ENCODE peak calls at places on chromosomes 12 and 14, in eight cellular contexts. D is tibial artery, T is HepG2, U is uterus, J is HL-60, H is AG04450, Z is Caco-2, W is heart right ventricle. S is an unnamed sample.

GRCh38 chr12:65022441-65022840 is 98.7 kb downstream of the WIF1 start:
- DNase-seq in D (no peak), T (peak), U (no peak), J (no peak), H (no peak), Z (peak), W (no peak), S (no peak)

GRCh38 chr14:40989260-40989659 is 617.4 kb upstream of the LRFN5 start:
- DNase-seq in D (no peak), T (no peak), U (no peak), J (no peak), H (no peak), Z (no peak), W (no peak), S (no peak)

GRCh38 chr14:85533821-85534271 is 3.9 kb downstream of the FLRT2 start:
- DNase-seq in D (no peak), T (no peak), U (peak), J (no peak), H (no peak), Z (no peak), W (no peak), S (no peak)

GRCh38 chr12:111163422-111163821 is 205.5 kb downstream of the PHETA1 start:
- DNase-seq in D (no peak), T (no peak), U (no peak), J (no peak), H (no peak), Z (no peak), W (no peak), S (no peak)

GRCh38 chr12:121294151-121294889 is 2.2 kb downstream of the CAMKK2 start:
- DNase-seq in D (no peak), T (no peak), U (no peak), J (no peak), H (no peak), Z (no peak), W (no peak), S (no peak)

GRCh38 chr14:99579077-99579836 is 24.8 kb downstream of the CCDC85C start:
- DNase-seq in D (no peak), T (no peak), U (peak), J (no peak), H (no peak), Z (peak), W (no peak), S (no peak)

GRCh38 chr14:20262642-20263128 is 23.6 kb downstream of the OR11H4 start:
- DNase-seq in D (no peak), T (no peak), U (no peak), J (peak), H (no peak), Z (no peak), W (no peak), S (peak)

GRCh38 chr12:4366090-4366489 is 13.4 kb downstream of the FGF23 start:
- DNase-seq in D (no peak), T (no peak), U (no peak), J (no peak), H (no peak), Z (no peak), W (no peak), S (no peak)

GRCh38 chr12:59927041-59927440 is 331.2 kb downstream of the SLC16A7 start:
- DNase-seq in D (no peak), T (no peak), U (no peak), J (no peak), H (no peak), Z (no peak), W (no peak), S (no peak)

GRCh38 chr12:106648736-106649135 is 65.9 kb downstream of the RFX4 start:
- DNase-seq in D (no peak), T (no peak), U (no peak), J (no peak), H (no peak), Z (no peak), W (no peak), S (no peak)

GRCh38 chr12:57816855-57817151 is 1.7 kb downstream of the AVIL start:
- DNase-seq in D (peak), T (no peak), U (peak), J (peak), H (no peak), Z (no peak), W (peak), S (no peak)

GRCh38 chr12:25018146-25018545 is 69.2 kb upstream of the BCAT1 start:
- DNase-seq in D (no peak), T (no peak), U (no peak), J (no peak), H (no peak), Z (no peak), W (no peak), S (no peak)

GRCh38 chr12:51395283-51396230 is 4.4 kb upstream of the GALNT6 start:
- DNase-seq in D (no peak), T (no peak), U (no peak), J (no peak), H (no peak), Z (peak), W (no peak), S (no peak)

GRCh38 chr12:14619731-14620501 is 52.2 kb upstream of the PLBD1 start:
- DNase-seq in D (no peak), T (no peak), U (no peak), J (no peak), H (no peak), Z (peak), W (no peak), S (no peak)

GRCh38 chr14:50397461-50398196 is 948 bp upstream of the CDKL1 start:
- DNase-seq in D (no peak), T (peak), U (peak), J (peak), H (no peak), Z (no peak), W (no peak), S (no peak)

GRCh38 chr12:25322918-25323773 is 72.4 kb upstream of the KRAS start:
- DNase-seq in D (no peak), T (no peak), U (no peak), J (no peak), H (no peak), Z (no peak), W (no peak), S (no peak)

GRCh38 chr12:89451876-89452275 is 72.7 kb downstream of the GALNT4 start:
- DNase-seq in D (peak), T (no peak), U (peak), J (no peak), H (peak), Z (no peak), W (peak), S (no peak)

GRCh38 chr12:41302979-41303403 is 114.9 kb downstream of the PDZRN4 start:
- DNase-seq in D (no peak), T (no peak), U (no peak), J (no peak), H (no peak), Z (no peak), W (no peak), S (no peak)

GRCh38 chr12:88638956-88639355 is 58.7 kb upstream of the KITLG start:
- DNase-seq in D (no peak), T (no peak), U (no peak), J (peak), H (no peak), Z (no peak), W (no peak), S (no peak)

GRCh38 chr12:33988888-33989287 is 33.4 kb upstream of the ALG10 start:
- DNase-seq in D (no peak), T (no peak), U (no peak), J (no peak), H (no peak), Z (no peak), W (no peak), S (peak)

GRCh38 chr12:7433276-7433822 is 10.6 kb downstream of the CD163L1 start:
- DNase-seq in D (no peak), T (peak), U (no peak), J (no peak), H (peak), Z (no peak), W (no peak), S (no peak)

GRCh38 chr12:75591628-75592027 is 80.2 kb upstream of the KRR1 start:
- DNase-seq in D (no peak), T (no peak), U (no peak), J (no peak), H (no peak), Z (no peak), W (no peak), S (no peak)

GRCh38 chr12:14689144-14689543 is 7.3 kb downstream of the GUCY2C start:
- DNase-seq in D (no peak), T (no peak), U (no peak), J (no peak), H (no peak), Z (no peak), W (no peak), S (no peak)

GRCh38 chr14:37384870-37385596 is 187.3 kb downstream of the MIPOL1 start:
- DNase-seq in D (no peak), T (peak), U (no peak), J (no peak), H (no peak), Z (peak), W (no peak), S (no peak)

GRCh38 chr12:113416091-113416754 is 6.0 kb upstream of the SDSL start:
- DNase-seq in D (no peak), T (no peak), U (no peak), J (no peak), H (no peak), Z (no peak), W (no peak), S (no peak)

GRCh38 chr14:102097441-102098135 is 10.7 kb upstream of the HSP90AA1 start:
- DNase-seq in D (peak), T (no peak), U (no peak), J (no peak), H (no peak), Z (peak), W (no peak), S (no peak)

GRCh38 chr14:25033358-25033757 is 16.6 kb downstream of the STXBP6 start:
- DNase-seq in D (no peak), T (no peak), U (no peak), J (no peak), H (no peak), Z (no peak), W (no peak), S (no peak)

GRCh38 chr12:109120095-109120494 is 3.7 kb downstream of the ACACB start:
- DNase-seq in D (no peak), T (no peak), U (no peak), J (no peak), H (no peak), Z (no peak), W (no peak), S (no peak)

GRCh38 chr12:49491823-49492222 is 47.0 kb upstream of the KCNH3 start:
- DNase-seq in D (no peak), T (no peak), U (no peak), J (no peak), H (no peak), Z (no peak), W (no peak), S (no peak)

GRCh38 chr12:18250313-18250916 is 10.9 kb upstream of the PIK3C2G start:
- DNase-seq in D (no peak), T (peak), U (no peak), J (no peak), H (peak), Z (no peak), W (no peak), S (peak)

GRCh38 chr14:75283162-75283883 is 4.7 kb downstream of the FOS start:
- DNase-seq in D (no peak), T (peak), U (no peak), J (peak), H (no peak), Z (peak), W (no peak), S (no peak)

GRCh38 chr14:50825307-50825706 is 5.7 kb downstream of the NIN start:
- DNase-seq in D (no peak), T (no peak), U (no peak), J (no peak), H (no peak), Z (no peak), W (no peak), S (no peak)

GRCh38 chr14:34301107-34301734 is 160.8 kb downstream of the SPTSSA start:
- DNase-seq in D (no peak), T (peak), U (no peak), J (no peak), H (no peak), Z (no peak), W (no peak), S (peak)

GRCh38 chr12:116370886-116371580 is 93.5 kb upstream of the MED13L start:
- DNase-seq in D (no peak), T (no peak), U (no peak), J (no peak), H (no peak), Z (no peak), W (no peak), S (no peak)

GRCh38 chr12:47896022-47896421 is 8.8 kb downstream of the VDR start:
- DNase-seq in D (no peak), T (no peak), U (no peak), J (no peak), H (no peak), Z (no peak), W (no peak), S (no peak)

GRCh38 chr12:56634837-56635538 is 4.9 kb upstream of the BAZ2A start:
- DNase-seq in D (peak), T (peak), U (peak), J (peak), H (peak), Z (peak), W (peak), S (peak)

GRCh38 chr12:56637621-56638020 is 7.5 kb upstream of the BAZ2A start:
- DNase-seq in D (no peak), T (no peak), U (no peak), J (no peak), H (no peak), Z (no peak), W (no peak), S (no peak)

GRCh38 chr12:56635539-56636117 is 5.5 kb upstream of the BAZ2A start:
- DNase-seq in D (peak), T (no peak), U (no peak), J (no peak), H (no peak), Z (no peak), W (no peak), S (no peak)

GRCh38 chr12:56636675-56637540 is 6.8 kb upstream of the BAZ2A start:
- DNase-seq in D (peak), T (peak), U (peak), J (peak), H (peak), Z (peak), W (peak), S (peak)

GRCh38 chr12:56636118-56636674 is 6.1 kb upstream of the BAZ2A start:
- DNase-seq in D (peak), T (peak), U (peak), J (no peak), H (peak), Z (peak), W (peak), S (peak)
- TF ChIP-seq CTCF in D (no peak), T (no peak), U (no peak), J (no peak), H (no peak), Z (no peak), W (no peak), S (no peak)

GRCh38 chr14:91399868-91400640 is 17.6 kb downstream of the CCDC88C start:
- DNase-seq in D (no peak), T (no peak), U (no peak), J (no peak), H (no peak), Z (no peak), W (no peak), S (no peak)
- H3K4me3 ChIP-seq in D (no peak), T (no peak), U (no peak), J (peak), H (no peak), Z (no peak), W (no peak), S (no peak)

DNA sequence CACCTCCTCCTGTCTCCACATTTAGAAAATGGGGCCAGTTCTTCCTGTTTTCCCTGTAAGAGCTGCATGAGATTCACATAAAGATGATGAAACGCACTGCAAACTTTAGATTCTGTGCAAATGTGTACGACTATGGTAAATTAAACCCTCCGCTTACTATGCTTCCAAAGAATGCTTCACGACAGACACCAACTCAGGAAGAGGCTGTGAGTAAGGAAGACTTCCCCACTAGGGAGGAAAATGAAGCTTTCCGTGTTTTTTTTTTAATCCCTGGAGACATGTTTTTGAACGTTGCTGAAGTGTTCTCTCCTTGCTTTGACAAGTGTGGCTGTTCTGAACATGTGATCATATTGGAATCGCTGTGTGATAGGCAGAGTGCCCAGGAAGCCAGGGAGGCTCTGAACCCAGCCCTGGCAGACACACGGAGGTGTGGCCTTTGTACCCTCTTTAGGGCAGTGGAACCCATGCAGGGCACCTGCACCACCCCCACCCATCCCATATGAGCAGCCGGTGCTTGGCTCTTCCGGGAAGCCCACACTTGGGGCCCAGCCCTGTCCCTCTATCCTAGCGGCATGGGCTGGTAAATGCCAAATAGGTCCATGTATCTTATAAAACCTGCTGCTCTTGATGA is 7.5 kb upstream of the SYNE3 start:
- DNase-seq in D (no peak), T (peak), U (no peak), J (no peak), H (peak), Z (no peak), W (no peak), S (no peak)
- TF ChIP-seq CTCF in D (no peak), T (peak), U (no peak), J (no peak), H (peak), Z (no peak), W (no peak), S (no peak)

GRCh38 chr12:9364224-9365176 is 156.3 kb upstream of the PZP start:
- DNase-seq in D (no peak), T (peak), U (no peak), J (no peak), H (peak), Z (no peak), W (no peak), S (peak)
- H3K4me3 ChIP-seq in D (no peak), T (peak), U (no peak), J (no peak), H (peak), Z (no peak), W (no peak), S (no peak)

DNA sequence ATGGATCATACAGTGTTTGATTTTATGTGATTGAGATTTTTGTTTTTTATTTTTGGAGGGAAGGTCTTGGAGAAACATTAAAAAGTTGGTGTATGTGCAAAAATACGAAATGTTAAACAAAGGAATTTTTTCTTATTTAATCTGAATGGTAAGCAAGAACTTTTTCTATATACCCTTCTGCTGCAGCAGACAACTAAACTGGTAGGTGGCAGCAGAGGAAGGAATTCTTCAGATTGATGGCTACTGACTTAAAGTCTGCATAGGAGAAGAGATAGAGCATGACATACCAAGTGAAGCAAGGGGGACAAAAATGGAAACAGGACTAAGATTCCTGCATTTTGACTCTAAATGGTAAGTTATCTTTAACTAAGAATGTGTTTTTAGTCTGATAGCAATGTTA is 42.0 kb upstream of the A2ML1 start:
- DNase-seq in D (no peak), T (peak), U (no peak), J (no peak), H (peak), Z (no peak), W (no peak), S (no peak)
- TF ChIP-seq CTCF in D (peak), T (peak), U (no peak), J (no peak), H (peak), Z (peak), W (no peak), S (peak)

GRCh38 chr14:52348796-52349195 is 34.7 kb downstream of the PTGER2 start:
- DNase-seq in D (no peak), T (no peak), U (no peak), J (no peak), H (peak), Z (no peak), W (no peak), S (peak)

GRCh38 chr14:52346778-52347177 is 32.7 kb downstream of the PTGER2 start:
- DNase-seq in D (no peak), T (no peak), U (no peak), J (no peak), H (no peak), Z (no peak), W (no peak), S (no peak)

GRCh38 chr14:52350445-52350844 is 36.3 kb downstream of the PTGER2 start:
- DNase-seq in D (no peak), T (no peak), U (no peak), J (no peak), H (no peak), Z (no peak), W (no peak), S (no peak)

GRCh38 chr14:52349731-52350130 is 35.6 kb downstream of the PTGER2 start:
- DNase-seq in D (no peak), T (no peak), U (no peak), J (no peak), H (no peak), Z (no peak), W (no peak), S (no peak)

DNA sequence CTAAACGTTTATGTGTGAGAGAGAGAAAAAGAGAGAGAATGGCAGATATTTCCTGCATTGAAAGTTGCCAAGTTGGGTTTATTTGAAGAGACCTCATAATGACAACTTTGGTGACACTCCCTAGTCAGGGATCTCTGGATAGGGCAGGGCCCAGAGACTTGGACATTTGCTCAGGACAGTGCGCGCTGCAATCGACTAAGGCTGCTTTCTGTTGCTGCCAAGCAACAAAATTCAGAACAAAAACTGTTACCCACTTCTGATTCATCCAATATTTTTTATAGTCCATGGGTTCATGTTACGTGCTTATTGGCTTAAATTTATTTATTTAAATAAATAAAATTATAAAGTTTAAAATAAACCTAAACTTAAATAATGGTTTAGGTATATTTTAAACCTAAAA is 34.2 kb downstream of the PTGER2 start:
- DNase-seq in D (no peak), T (no peak), U (no peak), J (no peak), H (no peak), Z (no peak), W (no peak), S (no peak)
- H3K4me3 ChIP-seq in D (no peak), T (no peak), U (no peak), J (no peak), H (peak), Z (no peak), W (no peak), S (no peak)

DNA sequence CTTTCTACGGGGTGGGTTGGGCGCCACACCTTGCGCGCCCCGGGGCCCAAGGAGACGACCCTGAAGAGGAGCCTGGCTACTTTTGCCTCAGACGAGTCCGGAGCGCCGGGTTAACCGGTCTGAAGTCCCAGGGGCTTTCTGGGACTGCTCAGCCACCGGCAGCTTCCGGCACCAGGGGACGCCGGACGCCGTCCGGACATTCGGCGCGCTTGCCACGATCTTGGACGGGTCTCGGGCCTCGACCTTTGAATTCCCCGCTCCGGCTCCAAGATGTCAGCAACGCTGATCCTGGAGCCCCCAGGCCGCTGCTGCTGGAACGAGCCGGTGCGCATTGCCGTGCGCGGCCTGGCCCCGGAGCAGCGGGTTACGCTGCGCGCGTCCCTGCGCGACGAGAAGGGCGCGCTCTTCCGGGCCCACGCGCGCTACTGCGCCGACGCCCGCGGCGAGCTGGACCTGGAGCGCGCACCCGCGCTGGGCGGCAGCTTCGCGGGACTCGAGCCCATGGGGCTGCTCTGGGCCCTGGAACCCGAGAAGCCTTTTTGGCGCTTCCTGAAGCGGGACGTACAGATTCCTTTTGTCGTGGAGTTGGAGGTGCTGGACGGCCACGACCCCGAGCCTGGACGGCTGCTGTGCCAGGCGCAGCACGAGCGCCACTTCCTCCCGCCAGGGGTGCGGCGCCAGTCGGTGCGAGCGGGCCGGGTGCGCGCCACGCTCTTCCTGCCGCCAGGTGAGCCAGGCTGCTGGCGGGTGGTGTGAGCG is at the start of gene ACOT4:
- DNase-seq in D (no peak), T (no peak), U (no peak), J (no peak), H (no peak), Z (peak), W (peak), S (no peak)
- TF ChIP-seq CTCF in D (no peak), T (peak), U (peak), J (no peak), H (no peak), Z (no peak), W (no peak), S (no peak)